ENCODE peak calls at places on chromosomes 13 and 19, in five cellular contexts. One of them, this sample, is unnamed.

GRCh38 chr19:28358604-28359003 is 854.3 kb downstream of the UQCRFS1 start:
- DNase-seq in GM12865: no peak
- DNase-seq in astrocyte of the spinal cord: no peak
- DNase-seq in pancreas: no peak
- DNase-seq in progenitor cell of endocrine pancreas: no peak
- DNase-seq in this sample: no peak

GRCh38 chr13:112469071-112469745 is 93.1 kb downstream of the SPACA7 start:
- DNase-seq in GM12865: no peak
- DNase-seq in pancreas: peak
- DNase-seq in astrocyte of the spinal cord: no peak
- DNase-seq in progenitor cell of endocrine pancreas: no peak
- DNase-seq in this sample: no peak

GRCh38 chr13:32454886-32455593 is 27.1 kb upstream of the N4BP2L1 start:
- DNase-seq in progenitor cell of endocrine pancreas: no peak
- DNase-seq in astrocyte of the spinal cord: no peak
- DNase-seq in GM12865: no peak
- DNase-seq in pancreas: no peak
- DNase-seq in this sample: no peak

GRCh38 chr19:43124360-43124759 is 41.9 kb upstream of the PSG2 start:
- DNase-seq in GM12865: no peak
- DNase-seq in progenitor cell of endocrine pancreas: no peak
- DNase-seq in pancreas: no peak
- DNase-seq in astrocyte of the spinal cord: no peak
- DNase-seq in this sample: no peak

GRCh38 chr13:66623129-66623528 is 607.0 kb downstream of the PCDH9 start:
- DNase-seq in pancreas: no peak
- DNase-seq in progenitor cell of endocrine pancreas: no peak
- DNase-seq in GM12865: no peak
- DNase-seq in astrocyte of the spinal cord: no peak
- DNase-seq in this sample: no peak

GRCh38 chr19:56141416-56141992 is 417 bp downstream of the ZNF444 start:
- DNase-seq in GM12865: peak
- DNase-seq in progenitor cell of endocrine pancreas: peak
- DNase-seq in pancreas: no peak
- DNase-seq in astrocyte of the spinal cord: no peak
- DNase-seq in this sample: no peak

GRCh38 chr19:18648971-18649310 is 12.1 kb downstream of the KLHL26 start:
- DNase-seq in progenitor cell of endocrine pancreas: no peak
- DNase-seq in GM12865: no peak
- DNase-seq in astrocyte of the spinal cord: no peak
- DNase-seq in pancreas: peak
- DNase-seq in this sample: no peak

GRCh38 chr19:27741236-27741635 is 1471.7 kb downstream of the UQCRFS1 start:
- DNase-seq in GM12865: no peak
- DNase-seq in pancreas: no peak
- DNase-seq in astrocyte of the spinal cord: no peak
- DNase-seq in progenitor cell of endocrine pancreas: no peak
- DNase-seq in this sample: no peak

GRCh38 chr19:3642987-3643386 is 16.4 kb upstream of the CACTIN start:
- DNase-seq in progenitor cell of endocrine pancreas: no peak
- DNase-seq in GM12865: peak
- DNase-seq in pancreas: peak
- DNase-seq in astrocyte of the spinal cord: no peak
- DNase-seq in this sample: no peak

GRCh38 chr13:97165527-97166425 is 56.4 kb upstream of the MBNL2 start:
- DNase-seq in progenitor cell of endocrine pancreas: no peak
- DNase-seq in pancreas: no peak
- DNase-seq in GM12865: no peak
- DNase-seq in astrocyte of the spinal cord: no peak
- DNase-seq in this sample: no peak

GRCh38 chr19:19628499-19629134 is 597 bp upstream of the LPAR2 start:
- DNase-seq in progenitor cell of endocrine pancreas: peak
- DNase-seq in pancreas: peak
- DNase-seq in astrocyte of the spinal cord: peak
- DNase-seq in GM12865: peak
- DNase-seq in this sample: no peak

GRCh38 chr19:35202722-35203674 is 25.5 kb downstream of the FAM187B start:
- DNase-seq in progenitor cell of endocrine pancreas: no peak
- DNase-seq in astrocyte of the spinal cord: no peak
- DNase-seq in pancreas: no peak
- DNase-seq in GM12865: no peak
- DNase-seq in this sample: no peak

GRCh38 chr19:38221919-38222828 is 1.8 kb downstream of the DPF1 start:
- DNase-seq in astrocyte of the spinal cord: no peak
- DNase-seq in GM12865: no peak
- DNase-seq in pancreas: no peak
- DNase-seq in progenitor cell of endocrine pancreas: no peak
- DNase-seq in this sample: no peak

GRCh38 chr19:56664511-56664910 is 7.0 kb downstream of the ZNF835 start:
- DNase-seq in progenitor cell of endocrine pancreas: no peak
- DNase-seq in GM12865: no peak
- DNase-seq in pancreas: no peak
- DNase-seq in astrocyte of the spinal cord: no peak
- DNase-seq in this sample: no peak

GRCh38 chr13:36493046-36493445 is 60.8 kb downstream of the CCNA1 start:
- DNase-seq in astrocyte of the spinal cord: no peak
- DNase-seq in pancreas: no peak
- DNase-seq in GM12865: no peak
- DNase-seq in progenitor cell of endocrine pancreas: no peak
- DNase-seq in this sample: no peak

GRCh38 chr13:89900104-89900760 is 1447.3 kb upstream of the MIR17HG start:
- DNase-seq in progenitor cell of endocrine pancreas: no peak
- DNase-seq in pancreas: no peak
- DNase-seq in GM12865: no peak
- DNase-seq in astrocyte of the spinal cord: no peak
- DNase-seq in this sample: no peak

GRCh38 chr19:15418112-15418587 is 638 bp downstream of the AKAP8L start:
- DNase-seq in astrocyte of the spinal cord: peak
- DNase-seq in pancreas: no peak
- DNase-seq in GM12865: no peak
- DNase-seq in progenitor cell of endocrine pancreas: no peak
- DNase-seq in this sample: no peak

GRCh38 chr19:39416626-39417120 is 4.2 kb downstream of the PLEKHG2 start:
- DNase-seq in pancreas: peak
- DNase-seq in GM12865: no peak
- DNase-seq in progenitor cell of endocrine pancreas: no peak
- DNase-seq in astrocyte of the spinal cord: no peak
- DNase-seq in this sample: no peak

GRCh38 chr19:39416152-39416551 is 3.7 kb downstream of the PLEKHG2 start:
- DNase-seq in progenitor cell of endocrine pancreas: no peak
- DNase-seq in astrocyte of the spinal cord: no peak
- DNase-seq in GM12865: no peak
- DNase-seq in pancreas: no peak
- DNase-seq in this sample: no peak

GRCh38 chr19:39413903-39414608 is 1.6 kb downstream of the PLEKHG2 start:
- DNase-seq in astrocyte of the spinal cord: no peak
- DNase-seq in pancreas: no peak
- DNase-seq in progenitor cell of endocrine pancreas: no peak
- DNase-seq in GM12865: no peak
- DNase-seq in this sample: no peak

GRCh38 chr19:39413269-39413902 is 917 bp downstream of the PLEKHG2 start:
- DNase-seq in progenitor cell of endocrine pancreas: peak
- DNase-seq in astrocyte of the spinal cord: peak
- DNase-seq in GM12865: peak
- DNase-seq in pancreas: peak
- DNase-seq in this sample: no peak

DNA sequence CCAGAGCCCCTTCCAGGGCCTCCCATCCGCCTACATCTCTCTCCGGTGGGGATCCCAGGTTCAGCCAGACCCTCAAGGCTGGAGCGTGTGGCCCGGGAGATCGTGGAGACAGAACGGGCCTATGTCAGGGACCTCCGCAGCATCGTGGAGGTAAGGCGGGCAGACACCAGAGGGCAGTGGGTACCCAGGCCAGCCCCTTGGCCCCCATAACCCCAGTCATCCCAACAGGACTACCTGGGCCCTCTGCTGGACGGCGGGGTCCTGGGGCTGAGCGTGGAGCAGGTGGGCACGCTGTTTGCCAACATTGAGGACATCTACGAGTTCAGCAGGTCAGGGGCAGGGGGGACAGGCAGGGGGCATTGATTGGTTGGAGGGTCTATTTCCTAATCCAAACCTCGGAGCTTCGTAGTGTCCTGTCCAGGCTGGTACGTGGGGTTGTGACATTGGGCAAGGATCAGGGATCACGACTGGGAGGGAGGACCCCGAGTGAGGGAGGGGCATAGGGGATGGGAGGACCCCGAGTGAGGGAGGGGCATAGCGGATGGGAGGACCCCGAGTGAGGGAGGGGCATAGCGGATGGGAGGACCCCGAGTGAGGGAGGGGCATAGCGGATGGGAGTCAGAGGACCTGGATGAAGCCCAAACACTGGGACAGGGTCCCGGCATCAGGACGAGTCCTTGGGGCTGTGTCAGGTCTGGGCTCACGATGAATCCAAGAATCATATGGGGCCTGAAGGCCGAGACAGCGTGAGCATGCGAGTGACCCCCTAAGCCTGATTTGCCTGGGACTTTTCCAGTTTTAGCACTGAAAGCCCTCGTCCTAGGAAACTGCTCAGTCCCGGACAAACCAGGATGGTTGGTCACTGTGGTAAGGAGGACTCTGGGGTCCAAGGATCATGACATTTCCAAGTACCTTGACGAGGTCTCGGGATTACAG is 2.9 kb downstream of the PLEKHG2 start:
- DNase-seq in GM12865: no peak
- DNase-seq in progenitor cell of endocrine pancreas: no peak
- DNase-seq in pancreas: peak
- DNase-seq in astrocyte of the spinal cord: no peak
- DNase-seq in this sample: no peak
- TF ChIP-seq CTCF in GM12865: no peak
- TF ChIP-seq CTCF in progenitor cell of endocrine pancreas: no peak
- TF ChIP-seq CTCF in pancreas: no peak
- TF ChIP-seq CTCF in astrocyte of the spinal cord: no peak
- TF ChIP-seq CTCF in this sample: no peak

DNA sequence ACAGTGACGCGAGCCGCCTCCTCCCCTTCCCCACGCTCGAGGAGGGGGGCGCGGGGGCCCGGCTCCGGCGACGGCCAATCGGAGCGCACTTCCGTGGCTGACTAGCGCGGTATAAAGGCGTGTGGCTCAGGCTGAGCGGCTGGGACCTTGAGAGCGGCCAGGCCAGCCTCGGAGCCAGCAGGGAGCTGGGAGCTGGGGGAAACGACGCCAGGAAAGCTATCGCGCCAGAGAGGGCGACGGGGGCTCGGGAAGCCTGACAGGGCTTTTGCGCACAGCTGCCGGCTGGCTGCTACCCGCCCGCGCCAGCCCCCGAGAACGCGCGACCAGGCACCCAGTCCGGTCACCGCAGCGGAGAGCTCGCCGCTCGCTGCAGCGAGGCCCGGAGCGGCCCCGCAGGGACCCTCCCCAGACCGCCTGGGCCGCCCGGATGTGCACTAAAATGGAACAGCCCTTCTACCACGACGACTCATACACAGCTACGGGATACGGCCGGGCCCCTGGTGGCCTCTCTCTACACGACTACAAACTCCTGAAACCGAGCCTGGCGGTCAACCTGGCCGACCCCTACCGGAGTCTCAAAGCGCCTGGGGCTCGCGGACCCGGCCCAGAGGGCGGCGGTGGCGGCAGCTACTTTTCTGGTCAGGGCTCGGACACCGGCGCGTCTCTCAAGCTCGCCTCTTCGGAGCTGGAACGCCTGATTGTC is at the start of gene JUNB:
- DNase-seq in astrocyte of the spinal cord: peak
- DNase-seq in progenitor cell of endocrine pancreas: peak
- DNase-seq in GM12865: peak
- DNase-seq in pancreas: peak
- DNase-seq in this sample: no peak
- TF ChIP-seq CTCF in astrocyte of the spinal cord: no peak
- TF ChIP-seq CTCF in progenitor cell of endocrine pancreas: no peak
- TF ChIP-seq CTCF in GM12865: no peak
- TF ChIP-seq CTCF in pancreas: no peak
- TF ChIP-seq CTCF in this sample: peak

GRCh38 chr13:50085063-50085462 is 69.8 kb downstream of the KCNRG start:
- DNase-seq in pancreas: no peak
- DNase-seq in astrocyte of the spinal cord: peak
- DNase-seq in GM12865: no peak
- DNase-seq in progenitor cell of endocrine pancreas: no peak
- DNase-seq in this sample: no peak
- TF ChIP-seq CTCF in pancreas: peak
- TF ChIP-seq CTCF in astrocyte of the spinal cord: peak
- TF ChIP-seq CTCF in GM12865: peak
- TF ChIP-seq CTCF in progenitor cell of endocrine pancreas: peak
- TF ChIP-seq CTCF in this sample: peak

GRCh38 chr19:53537523-53538377 is at the start of gene ZNF331:
- DNase-seq in astrocyte of the spinal cord: peak
- DNase-seq in GM12865: peak
- DNase-seq in pancreas: peak
- DNase-seq in progenitor cell of endocrine pancreas: peak
- DNase-seq in this sample: no peak
- TF ChIP-seq CTCF in astrocyte of the spinal cord: peak
- TF ChIP-seq CTCF in GM12865: peak
- TF ChIP-seq CTCF in pancreas: no peak
- TF ChIP-seq CTCF in progenitor cell of endocrine pancreas: no peak
- TF ChIP-seq CTCF in this sample: peak

DNA sequence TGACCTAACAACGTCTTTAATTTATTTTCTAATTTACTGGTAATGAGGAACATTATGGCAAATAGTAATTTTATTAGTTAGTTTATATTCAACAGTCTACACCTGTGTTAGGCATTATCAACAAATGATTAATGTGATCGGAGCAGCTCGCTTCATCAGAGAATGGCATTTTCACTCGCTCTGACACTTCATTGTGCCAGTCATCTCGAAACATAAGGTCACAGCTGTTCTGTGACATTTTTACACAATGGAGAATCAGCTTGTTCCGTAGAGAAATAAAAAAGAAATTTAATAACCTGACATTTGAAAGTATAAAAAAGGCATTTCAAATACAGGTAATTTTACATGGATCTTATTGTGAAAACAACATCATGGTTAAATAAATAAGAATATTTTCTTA is 858.4 kb downstream of the SLITRK6 start:
- DNase-seq in progenitor cell of endocrine pancreas: no peak
- DNase-seq in GM12865: no peak
- DNase-seq in astrocyte of the spinal cord: no peak
- DNase-seq in pancreas: no peak
- DNase-seq in this sample: no peak
- TF ChIP-seq CTCF in progenitor cell of endocrine pancreas: no peak
- TF ChIP-seq CTCF in GM12865: no peak
- TF ChIP-seq CTCF in astrocyte of the spinal cord: no peak
- TF ChIP-seq CTCF in pancreas: no peak
- TF ChIP-seq CTCF in this sample: no peak

DNA sequence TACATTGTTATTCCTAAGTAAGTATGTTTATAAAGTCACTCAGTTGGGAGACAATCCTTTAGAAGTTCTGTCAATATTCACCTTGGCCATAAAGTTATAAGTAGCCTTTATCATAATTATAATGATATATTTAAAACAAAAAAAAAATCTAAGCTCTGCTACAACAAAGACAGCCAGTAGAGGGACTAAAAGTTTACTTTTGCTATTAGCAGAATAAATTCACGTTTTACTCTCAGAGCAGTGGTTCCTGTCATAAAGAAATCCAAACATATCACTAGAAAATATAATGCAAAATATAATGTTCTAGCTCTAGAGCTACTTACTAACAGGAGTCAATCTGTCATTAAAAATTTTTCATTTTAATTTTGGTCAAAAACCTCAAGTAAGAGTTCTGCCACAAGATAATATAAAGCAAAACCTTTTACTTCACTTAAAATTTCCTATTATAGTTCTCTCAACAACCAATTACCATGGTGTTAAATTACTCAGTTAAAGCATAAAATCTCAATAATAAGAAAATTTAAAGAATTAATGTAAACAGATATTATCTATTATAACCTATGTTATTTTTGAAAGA is 17.7 kb downstream of the INTS6 start:
- DNase-seq in GM12865: no peak
- DNase-seq in pancreas: no peak
- DNase-seq in astrocyte of the spinal cord: peak
- DNase-seq in progenitor cell of endocrine pancreas: no peak
- DNase-seq in this sample: no peak
- TF ChIP-seq CTCF in GM12865: peak
- TF ChIP-seq CTCF in pancreas: peak
- TF ChIP-seq CTCF in astrocyte of the spinal cord: peak
- TF ChIP-seq CTCF in progenitor cell of endocrine pancreas: peak
- TF ChIP-seq CTCF in this sample: peak

This sample was measured in chondrocyte.